ENCODE peak calls at places on chromosomes 7 and 10, in five cellular contexts. P is mammary epithelial cell, N is upper lobe of left lung, B is neural progenitor cell, U is cardiac muscle cell. Y is an unnamed sample. For H3K9me3, the result is how much of the 10 kb centered on the place peaks cover.

GRCh38 chr10:114024876-114025609 is 18.6 kb upstream of the ADRB1 start:
- DNase-seq in P (no peak), N (no peak), B (no peak), U (no peak), Y (no peak)

GRCh38 chr10:75099952-75100763 is 11.3 kb upstream of the SAMD8 start:
- DNase-seq in N (peak), B (peak), U (peak), P (peak), Y (peak)

GRCh38 chr10:69901623-69902505 is 100.2 kb downstream of the COL13A1 start:
- DNase-seq in N (no peak), P (peak), B (peak), U (peak), Y (no peak)

GRCh38 chr7:75951506-75951905 is 36.6 kb downstream of the POR start:
- DNase-seq in P (peak), N (no peak), B (no peak), U (no peak), Y (no peak)

GRCh38 chr7:55280031-55280454 is 85.1 kb upstream of the LANCL2 start:
- DNase-seq in B (peak), U (peak), N (no peak), P (peak), Y (peak)

GRCh38 chr10:127343831-127344230 is 147.4 kb upstream of the INSYN2A start:
- DNase-seq in U (no peak), B (no peak), P (no peak), N (no peak), Y (no peak)

GRCh38 chr7:43752411-43752810 is 6.1 kb upstream of the BLVRA start:
- DNase-seq in B (no peak), P (no peak), N (no peak), U (no peak), Y (no peak)

GRCh38 chr7:39410582-39410981 is 155.6 kb upstream of the YAE1 start:
- DNase-seq in N (no peak), U (no peak), B (no peak), P (peak), Y (no peak)

GRCh38 chr7:5997210-5997808 is 11.5 kb downstream of the PMS2 start:
- DNase-seq in B (peak), P (peak), N (no peak), U (peak), Y (peak)

GRCh38 chr10:72691470-72692056 is 380 bp upstream of the MCU start:
- DNase-seq in P (no peak), B (no peak), N (no peak), U (no peak), Y (no peak)

GRCh38 chr10:10644317-10645111 is 373.2 kb upstream of the CELF2 start:
- DNase-seq in P (no peak), U (no peak), N (no peak), B (no peak), Y (no peak)

GRCh38 chr10:6237189-6237496 is 34.4 kb downstream of the PFKFB3 start:
- DNase-seq in P (no peak), N (no peak), B (no peak), U (no peak), Y (no peak)
- H3K27ac ChIP-seq in P (no peak), N (no peak), B (no peak), U (peak), Y (no peak)

DNA sequence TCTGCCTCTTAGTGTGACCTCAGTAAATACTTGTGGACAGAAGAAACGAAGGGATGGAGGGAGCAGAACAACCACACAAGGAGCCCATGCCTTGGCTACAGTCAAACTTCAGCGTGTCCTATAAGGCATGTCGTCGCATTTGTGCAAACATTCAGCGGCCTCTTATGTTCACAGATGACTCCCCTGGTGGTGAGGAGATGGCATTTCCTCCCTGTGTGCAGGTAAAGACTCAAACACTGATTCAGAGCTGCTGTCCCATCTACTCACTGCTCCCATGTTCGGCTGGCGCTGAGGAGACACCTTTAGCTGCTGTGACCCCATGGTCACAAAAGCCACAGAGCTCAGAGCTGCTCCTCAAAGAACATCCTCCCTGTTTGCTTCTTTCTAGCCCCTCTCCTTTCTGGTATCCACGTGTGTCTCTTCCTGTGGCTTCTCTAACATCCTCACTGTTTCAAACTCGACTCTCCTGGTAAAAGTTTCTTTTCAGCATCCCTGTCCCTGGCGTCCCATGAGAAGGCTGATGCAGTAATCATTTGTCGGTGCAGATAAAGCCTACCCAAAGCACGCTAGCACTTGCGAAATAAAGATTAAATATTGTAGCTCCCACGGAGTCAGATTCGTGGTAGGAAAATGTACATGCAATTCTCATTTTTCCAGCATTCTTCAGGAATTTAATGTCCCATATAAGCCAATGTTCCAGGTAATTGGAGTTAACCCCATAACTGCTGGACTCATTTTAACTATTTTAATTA is 124.9 kb upstream of the NEBL start:
- DNase-seq in N (no peak), P (no peak), B (peak), U (peak), Y (no peak)
- TF ChIP-seq CTCF in N (no peak), P (no peak), B (peak), U (peak), Y (no peak)

GRCh38 chr10:132674311-132674710 is 111.6 kb downstream of the NKX6-2 start:
- DNase-seq in N (no peak), P (no peak), B (no peak), U (no peak), Y (no peak)
- H3K9me3 ChIP-seq in N (under half), P (under half), B (under half), U (under half), Y (under half)

DNA sequence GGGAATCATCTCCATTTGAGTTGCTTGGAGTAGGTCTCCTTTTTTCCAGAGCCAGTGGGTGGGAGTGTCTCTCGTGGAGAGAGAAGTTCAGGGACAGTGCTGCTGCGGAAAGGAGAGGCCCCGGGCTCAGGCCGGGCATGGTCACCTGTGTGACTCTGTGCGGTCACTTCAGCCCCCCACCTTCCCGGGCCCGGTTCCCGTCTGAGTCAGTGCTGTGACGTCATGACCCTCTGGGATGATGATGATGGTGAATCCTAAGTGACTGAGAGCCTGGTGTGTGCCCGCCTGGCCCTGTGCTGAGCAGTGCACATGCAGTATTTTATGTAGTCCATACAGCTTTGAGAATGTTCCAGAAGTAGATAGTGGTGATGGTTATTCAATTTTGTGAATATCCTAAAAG is 32.6 kb upstream of the AP5Z1 start:
- DNase-seq in P (no peak), N (no peak), U (no peak), B (no peak), Y (no peak)
- H3K27ac ChIP-seq in P (peak), N (peak), U (peak), B (no peak), Y (peak)

GRCh38 chr7:101299511-101300464 is 21.8 kb downstream of the IFT22 start:
- DNase-seq in P (no peak), N (peak), B (peak), U (no peak), Y (no peak)
- TF ChIP-seq CTCF in P (no peak), N (no peak), B (peak), U (no peak), Y (no peak)

DNA sequence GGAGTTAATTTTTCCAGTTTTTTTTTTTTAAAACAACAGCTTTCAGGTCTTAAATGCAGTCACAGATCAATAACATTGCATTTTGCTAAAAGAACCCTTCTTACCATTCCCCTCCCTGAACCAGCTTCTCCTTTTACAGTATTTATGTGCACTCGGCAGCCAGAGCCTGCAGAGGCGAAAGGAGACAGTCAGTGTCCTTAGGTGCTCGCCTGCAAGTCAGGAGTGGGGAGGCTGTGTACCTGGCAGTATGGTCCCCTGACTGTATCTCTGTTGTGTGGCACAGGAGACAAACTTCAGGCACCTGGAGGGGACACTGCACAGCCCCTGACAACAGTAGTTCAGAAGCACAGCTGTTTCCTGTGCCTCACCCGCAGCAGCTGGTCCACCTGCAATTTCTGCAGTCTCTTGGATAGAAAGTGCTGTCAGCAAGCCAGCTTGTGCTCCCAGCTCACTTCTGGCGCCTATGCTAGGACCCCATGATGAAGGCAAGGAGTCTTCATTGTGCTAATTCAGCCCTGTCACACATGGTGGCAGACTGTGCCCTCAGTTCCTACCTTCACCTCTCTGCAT is 73.4 kb upstream of the LAMB4 start:
- DNase-seq in P (no peak), U (no peak), B (no peak), N (no peak), Y (no peak)
- H3K9me3 ChIP-seq in P (under half), U (under half), B (under half), N (under half), Y (under half)

Y was measured in CD4-positive, alpha-beta T cell.